ENCODE peak calls at places on chromosome 17, in seven cellular contexts. B, N, E, X, K, F and Y are unnamed samples.

GRCh38 chr17:19943599-19943998 is 34.0 kb downstream of the AKAP10 start:
- DNase-seq in K (no peak), B (no peak), X (no peak), E (no peak), F (no peak), N (no peak), Y (no peak)

GRCh38 chr17:6327007-6327406 is 107.9 kb downstream of the AIPL1 start:
- DNase-seq in B (no peak), E (no peak), N (peak; percentile 9), F (peak; percentile 78), K (no peak), X (peak; percentile 78), Y (no peak)

GRCh38 chr17:9419932-9420453 is 155.6 kb downstream of the STX8 start:
- DNase-seq in E (no peak), X (peak; percentile 54), N (no peak), B (no peak), F (no peak), K (peak; percentile 26), Y (no peak)

GRCh38 chr17:62968445-62968923 is 2.4 kb downstream of the TANC2 start:
- DNase-seq in N (peak; percentile 52), X (no peak), F (no peak), E (no peak), K (peak; percentile 94), B (peak; percentile 37), Y (peak; percentile 93)

GRCh38 chr17:37490022-37490587 is 414 bp downstream of the DUSP14 start:
- DNase-seq in X (peak; percentile 94), B (peak; percentile 63), E (peak; percentile 36), N (peak; percentile 72), F (peak; percentile 92), K (peak; percentile 45), Y (no peak)

GRCh38 chr17:29007456-29008455 is 1.9 kb upstream of the SEZ6 start:
- DNase-seq in X (no peak), F (no peak), K (peak; percentile 7), N (no peak), B (no peak), E (no peak), Y (peak; percentile 100)

GRCh38 chr17:34117811-34118210 is 137.3 kb upstream of the CCL2 start:
- DNase-seq in X (no peak), F (no peak), K (no peak), E (no peak), N (no peak), B (no peak), Y (no peak)

GRCh38 chr17:7234100-7235012 is at the start of gene DVL2:
- DNase-seq in F (peak; percentile 99), B (peak; percentile 96), X (peak; percentile 100), K (peak; percentile 94), N (peak; percentile 96), E (peak; percentile 94), Y (peak; percentile 90)

GRCh38 chr17:57114085-57114673 is 29.1 kb downstream of the AKAP1 start:
- DNase-seq in N (peak; percentile 66), E (no peak), F (peak; percentile 82), X (peak; percentile 89), K (peak; percentile 6), B (peak; percentile 63), Y (peak; percentile 58)

GRCh38 chr17:9668532-9668931 is 23.2 kb downstream of the USP43 start:
- DNase-seq in B (no peak), F (no peak), E (no peak), X (no peak), K (no peak), N (no peak), Y (peak; percentile 49)

GRCh38 chr17:63480192-63480784 is 3.4 kb downstream of the ACE start:
- DNase-seq in N (no peak), B (no peak), K (no peak), X (no peak), F (peak; percentile 31), E (no peak), Y (no peak)

GRCh38 chr17:79842136-79842655 is 3.0 kb upstream of the CBX4 start:
- DNase-seq in X (no peak), K (no peak), F (no peak), N (peak; percentile 10), B (no peak), E (no peak), Y (no peak)

GRCh38 chr17:37358098-37358829 is 17.5 kb upstream of the C17orf78 start:
- DNase-seq in E (no peak), K (peak; percentile 44), B (peak; percentile 43), F (peak; percentile 81), X (no peak), N (peak; percentile 69), Y (peak; percentile 53)

GRCh38 chr17:43880420-43880991 is 26.8 kb downstream of the MPP2 start:
- DNase-seq in F (peak; percentile 73), N (peak; percentile 82), K (no peak), B (peak; percentile 71), E (no peak), X (no peak), Y (peak; percentile 69)

GRCh38 chr17:66431910-66432309 is 129.5 kb downstream of the PRKCA start:
- DNase-seq in B (no peak), E (no peak), F (no peak), N (no peak), K (peak; percentile 92), X (no peak), Y (peak; percentile 87)

GRCh38 chr17:34499576-34499975 is 79.8 kb upstream of the TMEM132E start:
- DNase-seq in K (peak; percentile 27), N (no peak), F (no peak), B (no peak), X (no peak), E (no peak), Y (peak; percentile 6)

GRCh38 chr17:58517928-58518609 is 3.6 kb upstream of the MTMR4 start:
- DNase-seq in B (peak; percentile 99), X (peak; percentile 100), F (peak; percentile 99), K (peak; percentile 100), E (peak; percentile 99), N (peak; percentile 99), Y (peak; percentile 99)
- TF ChIP-seq POLR2A in B (no peak), X (no peak), F (no peak), K (peak; percentile 42), E (peak; percentile 31), N (peak; percentile 33), Y (peak; percentile 15)

GRCh38 chr17:12667299-12667958 is 1.7 kb downstream of the MYOCD start:
- DNase-seq in K (peak; percentile 89), F (no peak), B (no peak), N (peak; percentile 6), E (no peak), X (no peak), Y (peak; percentile 9)

GRCh38 chr17:12664252-12664651 is 1.4 kb upstream of the MYOCD start:
- DNase-seq in E (no peak), X (no peak), F (no peak), B (no peak), K (no peak), N (no peak), Y (no peak)

GRCh38 chr17:12664894-12665262 is 812 bp upstream of the MYOCD start:
- DNase-seq in N (no peak), K (no peak), B (no peak), F (no peak), E (no peak), X (no peak), Y (no peak)

GRCh38 chr17:12666718-12667117 is 1.0 kb downstream of the MYOCD start:
- DNase-seq in N (no peak), E (no peak), K (no peak), F (no peak), X (no peak), B (no peak), Y (no peak)

GRCh38 chr17:12665263-12666210 is at the start of gene MYOCD:
- DNase-seq in X (no peak), E (no peak), N (peak; percentile 8), B (peak; percentile 27), K (peak; percentile 71), F (no peak), Y (no peak)
- TF ChIP-seq POLR2A in X (no peak), E (no peak), N (no peak), B (no peak), K (no peak), F (no peak), Y (no peak)

GRCh38 chr17:72165202-72165972 is 44.6 kb downstream of the SOX9 start:
- DNase-seq in K (no peak), X (no peak), N (no peak), F (no peak), B (no peak), E (no peak), Y (no peak)

GRCh38 chr17:72163474-72163873 is 42.7 kb downstream of the SOX9 start:
- DNase-seq in K (no peak), N (no peak), E (no peak), F (no peak), X (no peak), B (no peak), Y (no peak)

GRCh38 chr17:72166040-72166439 is 45.2 kb downstream of the SOX9 start:
- DNase-seq in N (no peak), X (no peak), B (no peak), F (no peak), K (no peak), E (no peak), Y (no peak)

GRCh38 chr17:72162569-72162968 is 41.7 kb downstream of the SOX9 start:
- DNase-seq in K (no peak), F (no peak), N (no peak), B (no peak), X (no peak), E (no peak), Y (no peak)

DNA sequence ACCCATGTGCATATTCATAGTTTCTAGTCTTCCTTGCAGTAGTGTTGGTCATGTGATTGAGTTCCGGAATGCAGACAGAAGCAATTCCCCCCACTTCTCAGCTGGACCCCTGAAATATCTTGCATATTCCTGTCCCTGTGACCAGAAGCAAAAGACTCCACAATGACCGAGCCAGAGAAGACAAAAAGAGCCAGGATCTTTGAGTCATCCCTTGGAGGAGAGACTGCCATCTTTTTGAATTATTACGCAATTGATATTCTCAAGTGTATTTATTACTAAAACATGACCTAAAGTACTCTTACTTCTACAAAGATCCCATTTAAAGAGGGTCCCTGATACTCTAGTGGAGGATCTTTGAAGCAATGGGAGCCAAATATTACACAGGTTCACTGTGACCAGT is 43.5 kb downstream of the SOX9 start:
- DNase-seq in B (no peak), N (no peak), K (peak; percentile 20), F (no peak), X (no peak), E (no peak), Y (no peak)
- TF ChIP-seq POLR2A in B (no peak), N (no peak), K (no peak), F (no peak), X (no peak), E (no peak), Y (no peak)

GRCh38 chr17:82256242-82256894 is 17.1 kb downstream of the CSNK1D start:
- DNase-seq in E (no peak), X (no peak), B (no peak), K (no peak), F (no peak), N (no peak), Y (no peak)

GRCh38 chr17:82258555-82258954 is 14.9 kb downstream of the CSNK1D start:
- DNase-seq in N (no peak), K (no peak), E (no peak), F (no peak), B (no peak), X (no peak), Y (no peak)

GRCh38 chr17:82253179-82253544 is 20.3 kb downstream of the CSNK1D start:
- DNase-seq in K (no peak), X (no peak), N (no peak), B (no peak), E (no peak), F (no peak), Y (no peak)

GRCh38 chr17:82255573-82255972 is 17.9 kb downstream of the CSNK1D start:
- DNase-seq in B (no peak), K (no peak), X (no peak), F (no peak), E (no peak), N (no peak), Y (no peak)

GRCh38 chr17:82257473-82257872 is 16.0 kb downstream of the CSNK1D start:
- DNase-seq in K (no peak), X (no peak), N (peak; percentile 58), F (peak; percentile 82), E (no peak), B (peak; percentile 79), Y (no peak)
- TF ChIP-seq POLR2A in K (no peak), X (no peak), N (no peak), F (no peak), E (no peak), B (no peak), Y (no peak)